ENCODE peak calls at places on chromosome 10, in eight cellular contexts. P is A549; B is CD8-positive, alpha-beta T cell; G is MM.1S; K is heart right ventricle; F is RWPE2; D is fibroblast of lung; W is adrenal gland. Y is an unnamed sample. For H3K4me1, the result is how much of the 10 kb centered on the place peaks cover.

GRCh38 chr10:117653170-117653515 is 110.6 kb downstream of the EMX2 start:
- DNase-seq in F (no peak), B (no peak), W (no peak), D (peak), G (peak), P (peak), K (no peak), Y (no peak)

GRCh38 chr10:70849582-70850016 is 33.9 kb downstream of the SGPL1 start:
- DNase-seq in G (no peak), F (no peak), P (peak), B (no peak), D (peak), W (no peak), K (no peak), Y (no peak)

GRCh38 chr10:79266543-79267312 is 80.5 kb upstream of the PPIF start:
- DNase-seq in G (no peak), F (no peak), K (peak), D (peak), P (no peak), W (peak), B (no peak), Y (peak)

GRCh38 chr10:132880148-132880981 is 62.0 kb downstream of the CFAP46 start:
- DNase-seq in K (no peak), G (no peak), P (no peak), D (no peak), F (peak), B (no peak), W (no peak), Y (peak)

GRCh38 chr10:49783645-49784044 is 21.5 kb upstream of the OGDHL start:
- DNase-seq in B (no peak), D (no peak), F (no peak), P (no peak), G (no peak), K (no peak), W (no peak), Y (no peak)

GRCh38 chr10:77082601-77083252 is 554.9 kb downstream of the KCNMA1 start:
- DNase-seq in K (no peak), W (no peak), P (no peak), F (no peak), G (no peak), B (no peak), D (peak), Y (no peak)

GRCh38 chr10:60848126-60848525 is 69.8 kb downstream of the CDK1 start:
- DNase-seq in F (no peak), W (peak), D (peak), B (no peak), P (peak), K (peak), G (no peak), Y (no peak)

GRCh38 chr10:79404231-79404609 is 41.2 kb downstream of the ZCCHC24 start:
- DNase-seq in B (no peak), W (peak), P (no peak), F (no peak), D (peak), K (peak), G (no peak), Y (peak)

GRCh38 chr10:79948976-79949722 is at the start of gene SFTPD:
- DNase-seq in B (no peak), G (no peak), D (no peak), P (peak), F (no peak), K (no peak), W (no peak), Y (no peak)

GRCh38 chr10:112913661-112914287 is 36.3 kb upstream of the TCF7L2 start:
- DNase-seq in W (no peak), D (no peak), P (no peak), B (no peak), F (no peak), G (no peak), K (no peak), Y (no peak)

GRCh38 chr10:4120454-4120853 is 335.4 kb upstream of the KLF6 start:
- DNase-seq in F (no peak), D (no peak), B (no peak), W (peak), G (peak), P (no peak), K (no peak), Y (peak)

GRCh38 chr10:52703898-52704297 is 68.7 kb downstream of the MBL2 start:
- DNase-seq in G (no peak), K (no peak), F (no peak), W (no peak), D (no peak), P (no peak), B (no peak), Y (no peak)

GRCh38 chr10:52119507-52119906 is 194.6 kb upstream of the DKK1 start:
- DNase-seq in G (no peak), B (no peak), W (no peak), P (no peak), D (no peak), K (no peak), F (no peak), Y (no peak)

GRCh38 chr10:72906446-72906845 is 12.9 kb downstream of the OIT3 start:
- DNase-seq in P (no peak), G (no peak), B (no peak), W (no peak), D (no peak), F (no peak), K (no peak), Y (no peak)

GRCh38 chr10:96130326-96130758 is 245 bp downstream of the ZNF518A start:
- DNase-seq in G (peak), D (no peak), F (peak), B (peak), W (peak), K (no peak), P (peak), Y (peak)

GRCh38 chr10:100509241-100509640 is 10.4 kb downstream of the SEC31B start:
- DNase-seq in P (no peak), W (no peak), K (no peak), G (no peak), F (no peak), B (peak), D (no peak), Y (no peak)

GRCh38 chr10:92957223-92958010 is 103.2 kb upstream of the CYP26C1 start:
- DNase-seq in F (no peak), W (no peak), B (no peak), P (no peak), K (no peak), D (no peak), G (no peak), Y (no peak)

GRCh38 chr10:24597961-24598360 is 125.7 kb downstream of the ARHGAP21 start:
- DNase-seq in K (no peak), W (no peak), D (no peak), B (no peak), G (no peak), F (no peak), P (no peak), Y (no peak)

GRCh38 chr10:95237376-95238170 is 43.5 kb downstream of the ACSM6 start:
- DNase-seq in B (no peak), G (no peak), F (no peak), W (no peak), K (no peak), D (no peak), P (no peak), Y (no peak)

GRCh38 chr10:114879541-114880158 is 58.1 kb downstream of the FHIP2A start:
- DNase-seq in D (peak), G (peak), F (no peak), B (no peak), K (peak), W (peak), P (peak), Y (no peak)

DNA sequence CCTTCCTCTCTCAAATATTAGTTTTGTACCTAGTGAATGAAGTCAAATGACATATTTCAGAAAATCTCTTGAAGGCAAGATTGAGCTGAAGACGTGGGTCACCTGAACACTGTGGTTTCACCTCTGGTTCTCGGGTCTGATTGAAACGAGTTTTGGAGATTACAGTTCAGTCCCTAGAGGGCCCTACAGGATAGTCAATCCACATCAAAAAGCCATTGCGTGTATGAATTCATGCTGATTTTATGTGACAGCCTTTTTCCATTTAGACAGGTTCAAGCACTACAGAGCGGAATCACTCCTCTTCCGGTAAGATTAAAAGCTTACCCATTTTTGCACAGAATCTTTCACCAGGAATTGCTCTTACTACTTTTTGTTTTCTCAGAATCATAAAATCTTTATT is 62.2 kb downstream of the VIM start:
- DNase-seq in P (peak), K (no peak), B (no peak), W (no peak), G (no peak), D (peak), F (no peak), Y (no peak)
- TF ChIP-seq CTCF in P (peak), K (no peak), B (no peak), W (peak), G (no peak), D (peak), F (peak), Y (no peak)

GRCh38 chr10:88108115-88108610 is 244.7 kb downstream of the PTEN start:
- DNase-seq in D (no peak), G (peak), P (peak), F (no peak), W (no peak), B (no peak), K (peak), Y (no peak)
- H3K4me1 ChIP-seq in D (under half), G (under half), P (under half), F (under half), W (under half), B (under half), K (under half), Y (under half)

DNA sequence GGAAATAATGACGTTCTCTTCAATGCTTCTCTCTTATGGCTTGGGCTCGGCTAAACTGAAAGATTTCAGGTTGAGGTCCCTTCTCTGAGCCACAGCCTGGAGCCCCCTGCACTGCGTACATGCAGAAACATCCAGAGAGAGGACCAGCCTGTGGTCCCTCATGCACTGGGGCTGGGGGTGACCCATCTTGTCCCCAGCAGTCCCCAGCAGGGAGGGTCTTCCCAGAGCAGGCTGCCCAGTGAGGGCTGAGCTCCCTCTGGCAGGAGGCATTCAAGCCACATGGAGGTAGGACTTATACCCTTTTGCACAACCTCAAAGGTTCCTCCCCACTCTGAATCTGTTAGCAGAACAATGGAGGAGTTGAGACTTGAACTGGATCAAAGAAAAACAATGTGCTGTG is 7.4 kb downstream of the GDF10 start:
- DNase-seq in B (no peak), D (no peak), G (no peak), K (no peak), F (no peak), W (no peak), P (no peak), Y (no peak)
- H3K27ac ChIP-seq in B (no peak), D (no peak), G (no peak), K (no peak), F (no peak), W (no peak), P (no peak), Y (no peak)

DNA sequence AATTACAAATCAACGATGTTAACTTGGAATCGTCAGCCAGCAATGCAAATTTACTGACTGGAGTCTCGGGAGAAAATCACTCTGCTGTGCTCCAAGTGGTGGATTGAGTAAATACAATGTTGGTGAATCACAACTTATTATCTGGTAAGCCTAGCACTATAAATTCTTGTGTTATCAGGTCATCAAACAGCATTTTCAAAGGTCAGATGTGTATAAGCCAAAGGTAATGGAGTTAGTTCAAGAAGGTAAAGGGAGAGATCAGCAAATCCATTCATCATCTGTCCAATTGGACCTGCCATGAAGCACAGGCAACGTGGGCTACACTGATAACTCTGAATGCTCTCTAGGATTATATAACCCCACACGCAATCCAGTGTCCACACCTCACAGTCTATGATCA is 13.9 kb downstream of the CUBN start:
- DNase-seq in K (no peak), D (peak), B (no peak), G (no peak), P (peak), F (no peak), W (no peak), Y (no peak)
- TF ChIP-seq CTCF in K (no peak), D (no peak), B (no peak), G (no peak), P (no peak), F (no peak), W (no peak), Y (no peak)

GRCh38 chr10:124719213-124719851 is 24.8 kb downstream of the FAM53B start:
- DNase-seq in F (no peak), P (peak), D (peak), W (peak), G (peak), B (peak), K (peak), Y (no peak)

GRCh38 chr10:124715479-124715878 is 28.7 kb downstream of the FAM53B start:
- DNase-seq in B (no peak), W (no peak), P (no peak), G (no peak), D (no peak), F (no peak), K (no peak), Y (no peak)

GRCh38 chr10:124717911-124718734 is 26.1 kb downstream of the FAM53B start:
- DNase-seq in K (no peak), D (no peak), G (no peak), F (no peak), W (peak), P (no peak), B (peak), Y (peak)

GRCh38 chr10:124713679-124714298 is 30.4 kb downstream of the FAM53B start:
- DNase-seq in D (no peak), F (no peak), G (no peak), K (no peak), B (no peak), P (no peak), W (no peak), Y (no peak)

DNA sequence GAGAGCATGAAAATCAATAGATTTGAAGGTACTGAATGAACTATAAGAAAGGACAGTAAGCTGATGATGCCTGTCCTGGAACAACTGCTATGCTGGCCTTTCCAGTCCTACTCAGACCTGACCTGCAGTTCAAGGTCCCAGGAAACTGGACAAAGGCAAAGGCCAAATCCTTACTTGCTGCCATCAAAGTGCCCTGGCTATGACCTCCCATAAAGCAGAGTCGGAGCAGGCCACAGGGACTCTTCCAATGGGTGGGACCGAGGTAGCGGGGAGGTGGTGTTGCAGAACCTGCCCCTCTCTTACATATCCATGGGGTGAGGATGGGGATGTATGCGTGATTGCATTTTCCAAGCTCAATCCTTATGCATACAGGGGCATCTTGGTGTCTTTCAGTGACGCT is 26.8 kb downstream of the FAM53B start:
- DNase-seq in W (no peak), P (no peak), B (no peak), K (no peak), G (no peak), F (no peak), D (no peak), Y (no peak)
- H3K4me1 ChIP-seq in W (half or more), P (under half), B (half or more), K (half or more), G (under half), F (under half), D (under half), Y (under half)